ENCODE peak calls at places on chromosomes 3 and 15, in seven cellular contexts. One of them, this sample, is unnamed.

GRCh38 chr3:188680189-188680588 is 491.6 kb upstream of the TPRG1 start:
- DNase-seq in HCT116: no peak
- DNase-seq in MM.1S: no peak
- DNase-seq in NCI-H774: no peak
- DNase-seq in Right ventricle myocardium inferior: no peak
- DNase-seq in fibroblast of lung: peak
- DNase-seq in skeletal muscle cell: no peak
- DNase-seq in this sample: peak

GRCh38 chr3:88000853-88001252 is 58.0 kb downstream of the CGGBP1 start:
- DNase-seq in HCT116: no peak
- DNase-seq in MM.1S: no peak
- DNase-seq in NCI-H774: no peak
- DNase-seq in Right ventricle myocardium inferior: no peak
- DNase-seq in fibroblast of lung: peak
- DNase-seq in skeletal muscle cell: no peak
- DNase-seq in this sample: no peak

GRCh38 chr15:66760968-66761722 is 59.1 kb downstream of the SMAD6 start:
- DNase-seq in HCT116: no peak
- DNase-seq in MM.1S: no peak
- DNase-seq in NCI-H774: no peak
- DNase-seq in Right ventricle myocardium inferior: no peak
- DNase-seq in fibroblast of lung: peak
- DNase-seq in skeletal muscle cell: no peak
- DNase-seq in this sample: no peak

GRCh38 chr3:88921986-88922385 is 185.4 kb upstream of the EPHA3 start:
- DNase-seq in HCT116: no peak
- DNase-seq in MM.1S: no peak
- DNase-seq in NCI-H774: no peak
- DNase-seq in Right ventricle myocardium inferior: no peak
- DNase-seq in fibroblast of lung: no peak
- DNase-seq in skeletal muscle cell: no peak
- DNase-seq in this sample: no peak

GRCh38 chr15:73997986-73998385 is 3.5 kb downstream of the PML start:
- DNase-seq in HCT116: no peak
- DNase-seq in MM.1S: no peak
- DNase-seq in NCI-H774: no peak
- DNase-seq in Right ventricle myocardium inferior: no peak
- DNase-seq in fibroblast of lung: no peak
- DNase-seq in skeletal muscle cell: no peak
- DNase-seq in this sample: no peak

GRCh38 chr15:73941044-73941443 is 14.8 kb downstream of the LOXL1 start:
- DNase-seq in HCT116: no peak
- DNase-seq in MM.1S: no peak
- DNase-seq in NCI-H774: no peak
- DNase-seq in Right ventricle myocardium inferior: no peak
- DNase-seq in fibroblast of lung: peak
- DNase-seq in skeletal muscle cell: peak
- DNase-seq in this sample: peak

GRCh38 chr15:66390670-66391069 is 4.0 kb downstream of the MAP2K1 start:
- DNase-seq in HCT116: no peak
- DNase-seq in MM.1S: peak
- DNase-seq in NCI-H774: no peak
- DNase-seq in Right ventricle myocardium inferior: no peak
- DNase-seq in fibroblast of lung: peak
- DNase-seq in skeletal muscle cell: no peak
- DNase-seq in this sample: no peak

GRCh38 chr15:73022156-73022555 is 30.1 kb upstream of the NEO1 start:
- DNase-seq in HCT116: no peak
- DNase-seq in MM.1S: no peak
- DNase-seq in NCI-H774: no peak
- DNase-seq in Right ventricle myocardium inferior: no peak
- DNase-seq in fibroblast of lung: peak
- DNase-seq in skeletal muscle cell: peak
- DNase-seq in this sample: no peak

GRCh38 chr15:28132524-28133275 is 33.6 kb upstream of the OCA2 start:
- DNase-seq in HCT116: no peak
- DNase-seq in MM.1S: no peak
- DNase-seq in NCI-H774: no peak
- DNase-seq in Right ventricle myocardium inferior: no peak
- DNase-seq in fibroblast of lung: peak
- DNase-seq in skeletal muscle cell: peak
- DNase-seq in this sample: no peak

This sample was measured in astrocyte of the cerebellum.